ENCODE peak calls at places on chromosome 9, in four cellular contexts. One of them, this sample, is unnamed.

GRCh38 chr9:115202960-115203751 is 85.2 kb upstream of the TNC start:
- DNase-seq in HCT116: no peak
- DNase-seq in anterior cingulate cortex: no peak
- DNase-seq in osteoblast: peak
- DNase-seq in this sample: no peak

GRCh38 chr9:68454579-68455334 is 85.9 kb downstream of the TMEM252 start:
- DNase-seq in HCT116: no peak
- DNase-seq in osteoblast: no peak
- DNase-seq in anterior cingulate cortex: no peak
- DNase-seq in this sample: no peak

GRCh38 chr9:35816708-35817107 is 1.9 kb upstream of the HINT2 start:
- DNase-seq in HCT116: no peak
- DNase-seq in osteoblast: no peak
- DNase-seq in anterior cingulate cortex: no peak
- DNase-seq in this sample: no peak

GRCh38 chr9:112401175-112401815 is 21.4 kb downstream of the HSDL2 start:
- DNase-seq in HCT116: no peak
- DNase-seq in osteoblast: no peak
- DNase-seq in anterior cingulate cortex: no peak
- DNase-seq in this sample: no peak

GRCh38 chr9:72813544-72813943 is 139.3 kb downstream of the ALDH1A1 start:
- DNase-seq in anterior cingulate cortex: no peak
- DNase-seq in osteoblast: no peak
- DNase-seq in HCT116: no peak
- DNase-seq in this sample: no peak

GRCh38 chr9:95411211-95411892 is 93.8 kb upstream of the FANCC start:
- DNase-seq in osteoblast: no peak
- DNase-seq in HCT116: no peak
- DNase-seq in anterior cingulate cortex: no peak
- DNase-seq in this sample: no peak

GRCh38 chr9:95606951-95607350 is 90.2 kb upstream of the PTCH1 start:
- DNase-seq in osteoblast: no peak
- DNase-seq in HCT116: no peak
- DNase-seq in anterior cingulate cortex: no peak
- DNase-seq in this sample: no peak

GRCh38 chr9:137156567-137157375 is 13.1 kb downstream of the LRRC26 start:
- DNase-seq in osteoblast: no peak
- DNase-seq in HCT116: no peak
- DNase-seq in anterior cingulate cortex: no peak
- DNase-seq in this sample: no peak

GRCh38 chr9:115008536-115008935 is 78.1 kb upstream of the TNFSF8 start:
- DNase-seq in anterior cingulate cortex: no peak
- DNase-seq in osteoblast: peak
- DNase-seq in HCT116: no peak
- DNase-seq in this sample: peak

GRCh38 chr9:107174441-107174840 is 108.6 kb upstream of the RAD23B start:
- DNase-seq in anterior cingulate cortex: no peak
- DNase-seq in HCT116: no peak
- DNase-seq in osteoblast: no peak
- DNase-seq in this sample: no peak

GRCh38 chr9:137114613-137115393 is at the start of gene DPP7:
- DNase-seq in anterior cingulate cortex: no peak
- DNase-seq in osteoblast: peak
- DNase-seq in HCT116: no peak
- DNase-seq in this sample: peak

GRCh38 chr9:76466299-76466605 is 7.3 kb downstream of the GCNT1 start:
- DNase-seq in osteoblast: no peak
- DNase-seq in anterior cingulate cortex: no peak
- DNase-seq in HCT116: no peak
- DNase-seq in this sample: no peak

GRCh38 chr9:563200-563599 is 278.3 kb upstream of the DMRT1 start:
- DNase-seq in anterior cingulate cortex: no peak
- DNase-seq in osteoblast: no peak
- DNase-seq in HCT116: no peak
- DNase-seq in this sample: no peak

GRCh38 chr9:134403682-134404301 is 77.5 kb downstream of the RXRA start:
- DNase-seq in HCT116: no peak
- DNase-seq in anterior cingulate cortex: no peak
- DNase-seq in osteoblast: peak
- DNase-seq in this sample: no peak

GRCh38 chr9:108477538-108478006 is 378.2 kb downstream of the ACTL7B start:
- DNase-seq in anterior cingulate cortex: no peak
- DNase-seq in osteoblast: no peak
- DNase-seq in HCT116: no peak
- DNase-seq in this sample: no peak

GRCh38 chr9:134551176-134551575 is 90.4 kb upstream of the COL5A1 start:
- DNase-seq in osteoblast: no peak
- DNase-seq in HCT116: no peak
- DNase-seq in anterior cingulate cortex: no peak
- DNase-seq in this sample: no peak

GRCh38 chr9:33267368-33267767 is 2.5 kb downstream of the CHMP5 start:
- DNase-seq in HCT116: no peak
- DNase-seq in anterior cingulate cortex: no peak
- DNase-seq in osteoblast: no peak
- DNase-seq in this sample: no peak

GRCh38 chr9:34252670-34253459 is 74.0 kb downstream of the UBAP1 start:
- DNase-seq in osteoblast: peak
- DNase-seq in anterior cingulate cortex: no peak
- DNase-seq in HCT116: peak
- DNase-seq in this sample: peak

GRCh38 chr9:136546697-136547481 is 1.0 kb upstream of the NOTCH1 start:
- DNase-seq in HCT116: no peak
- DNase-seq in osteoblast: no peak
- DNase-seq in anterior cingulate cortex: no peak
- DNase-seq in this sample: peak

GRCh38 chr9:8860925-8861324 is 1061.3 kb upstream of the DMAC1 start:
- DNase-seq in osteoblast: peak
- DNase-seq in anterior cingulate cortex: no peak
- DNase-seq in HCT116: no peak
- DNase-seq in this sample: no peak

GRCh38 chr9:385818-386398 is 171.2 kb downstream of the DOCK8 start:
- DNase-seq in anterior cingulate cortex: no peak
- DNase-seq in osteoblast: peak
- DNase-seq in HCT116: peak
- DNase-seq in this sample: peak

GRCh38 chr9:2962471-2963172 is 118.7 kb upstream of the PUM3 start:
- DNase-seq in HCT116: no peak
- DNase-seq in anterior cingulate cortex: no peak
- DNase-seq in osteoblast: no peak
- DNase-seq in this sample: no peak

GRCh38 chr9:115944166-115944948 is 209.2 kb upstream of the PAPPA start:
- DNase-seq in anterior cingulate cortex: no peak
- DNase-seq in osteoblast: peak
- DNase-seq in HCT116: no peak
- DNase-seq in this sample: no peak

GRCh38 chr9:3858961-3859360 is 333.2 kb upstream of the RFX3 start:
- DNase-seq in HCT116: no peak
- DNase-seq in anterior cingulate cortex: no peak
- DNase-seq in osteoblast: no peak
- DNase-seq in this sample: no peak

This sample was measured in Calu3.